ENCODE peak calls at places on chromosomes 5 and 9, in five cellular contexts. One of them, this sample, is unnamed.

GRCh38 chr5:6868170-6868569 is 154.9 kb downstream of the TENT4A start:
- DNase-seq in cardiac muscle cell: no peak
- DNase-seq in IMR-90: no peak
- DNase-seq in H1: no peak
- DNase-seq in Peyer's patch: no peak
- DNase-seq in this sample: peak

GRCh38 chr5:143682221-143682620 is 129.7 kb upstream of the HMHB1 start:
- DNase-seq in cardiac muscle cell: peak
- DNase-seq in IMR-90: peak
- DNase-seq in H1: no peak
- DNase-seq in Peyer's patch: no peak
- DNase-seq in this sample: no peak

GRCh38 chr9:71363286-71363961 is 242.0 kb upstream of the TRPM3 start:
- DNase-seq in cardiac muscle cell: no peak
- DNase-seq in IMR-90: no peak
- DNase-seq in H1: no peak
- DNase-seq in Peyer's patch: no peak
- DNase-seq in this sample: no peak

GRCh38 chr5:94199566-94199965 is 418.8 kb downstream of the KIAA0825 start:
- DNase-seq in cardiac muscle cell: no peak
- DNase-seq in IMR-90: no peak
- DNase-seq in H1: no peak
- DNase-seq in Peyer's patch: no peak
- DNase-seq in this sample: no peak

GRCh38 chr9:96136992-96137665 is 164.8 kb downstream of the HSD17B3 start:
- DNase-seq in cardiac muscle cell: no peak
- DNase-seq in IMR-90: peak
- DNase-seq in H1: no peak
- DNase-seq in Peyer's patch: peak
- DNase-seq in this sample: no peak

GRCh38 chr5:159956074-159956473 is 39.8 kb downstream of the ADRA1B start:
- DNase-seq in cardiac muscle cell: no peak
- DNase-seq in IMR-90: peak
- DNase-seq in H1: no peak
- DNase-seq in Peyer's patch: no peak
- DNase-seq in this sample: no peak

GRCh38 chr5:167998148-167998767 is 293.2 kb upstream of the WWC1 start:
- DNase-seq in cardiac muscle cell: no peak
- DNase-seq in IMR-90: peak
- DNase-seq in H1: no peak
- DNase-seq in Peyer's patch: no peak
- DNase-seq in this sample: no peak

GRCh38 chr5:38130346-38130745 is 128.0 kb upstream of the EGFLAM start:
- DNase-seq in cardiac muscle cell: no peak
- DNase-seq in IMR-90: no peak
- DNase-seq in H1: no peak
- DNase-seq in Peyer's patch: no peak
- DNase-seq in this sample: no peak

DNA sequence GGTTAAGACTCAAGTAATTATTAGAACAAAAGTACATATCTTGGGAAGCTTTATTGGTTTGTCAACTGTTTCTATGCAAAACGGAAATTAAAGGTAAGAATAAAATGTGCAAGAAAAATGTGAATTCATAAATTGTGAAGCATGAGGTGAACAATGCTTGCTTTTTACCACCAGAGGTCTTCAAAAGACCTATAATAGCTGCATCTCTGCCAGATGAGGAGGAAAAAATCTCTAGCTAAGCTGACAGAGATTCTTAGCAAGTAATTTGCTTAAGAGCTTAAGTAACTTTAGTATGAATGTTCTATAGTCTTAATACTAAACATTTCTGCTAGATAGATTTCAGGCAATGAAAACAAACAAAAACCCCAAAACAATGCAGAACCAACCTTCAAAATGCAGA is 54.1 kb downstream of the MRPS30 start:
- DNase-seq in cardiac muscle cell: peak
- DNase-seq in IMR-90: peak
- DNase-seq in H1: no peak
- DNase-seq in Peyer's patch: no peak
- DNase-seq in this sample: no peak
- TF ChIP-seq CTCF in cardiac muscle cell: no peak
- TF ChIP-seq CTCF in IMR-90: peak
- TF ChIP-seq CTCF in H1: no peak
- TF ChIP-seq CTCF in Peyer's patch: no peak
- TF ChIP-seq CTCF in this sample: peak

GRCh38 chr9:92615790-92616189 is 54.1 kb downstream of the IPPK start:
- DNase-seq in cardiac muscle cell: no peak
- DNase-seq in IMR-90: no peak
- DNase-seq in H1: no peak
- DNase-seq in Peyer's patch: no peak
- DNase-seq in this sample: peak
- TF ChIP-seq CTCF in cardiac muscle cell: no peak
- TF ChIP-seq CTCF in IMR-90: no peak
- TF ChIP-seq CTCF in H1: no peak
- TF ChIP-seq CTCF in Peyer's patch: no peak
- TF ChIP-seq CTCF in this sample: no peak

DNA sequence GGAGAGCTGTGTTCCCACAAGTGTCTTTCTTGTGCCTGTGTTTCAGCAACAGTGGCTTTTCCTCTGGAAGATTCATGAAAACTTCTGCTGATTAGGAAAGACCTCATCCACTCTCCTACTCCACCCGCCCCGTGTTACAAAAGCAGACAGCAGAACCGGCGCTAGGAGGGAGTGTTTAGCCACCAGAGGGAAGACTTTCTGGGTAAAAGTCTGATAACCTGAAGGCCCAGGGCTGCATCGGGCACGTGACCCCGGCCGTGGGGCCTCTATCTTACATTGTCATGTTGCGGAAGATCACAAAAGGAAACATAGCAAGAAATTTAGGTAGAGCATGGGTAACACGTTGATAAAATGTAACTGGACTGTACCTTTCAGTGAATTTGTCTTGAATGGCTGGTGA is 32.0 kb upstream of the DMRT2 start:
- DNase-seq in cardiac muscle cell: peak
- DNase-seq in IMR-90: no peak
- DNase-seq in H1: no peak
- DNase-seq in Peyer's patch: no peak
- DNase-seq in this sample: no peak
- TF ChIP-seq CTCF in cardiac muscle cell: peak
- TF ChIP-seq CTCF in IMR-90: peak
- TF ChIP-seq CTCF in H1: peak
- TF ChIP-seq CTCF in Peyer's patch: no peak
- TF ChIP-seq CTCF in this sample: no peak

DNA sequence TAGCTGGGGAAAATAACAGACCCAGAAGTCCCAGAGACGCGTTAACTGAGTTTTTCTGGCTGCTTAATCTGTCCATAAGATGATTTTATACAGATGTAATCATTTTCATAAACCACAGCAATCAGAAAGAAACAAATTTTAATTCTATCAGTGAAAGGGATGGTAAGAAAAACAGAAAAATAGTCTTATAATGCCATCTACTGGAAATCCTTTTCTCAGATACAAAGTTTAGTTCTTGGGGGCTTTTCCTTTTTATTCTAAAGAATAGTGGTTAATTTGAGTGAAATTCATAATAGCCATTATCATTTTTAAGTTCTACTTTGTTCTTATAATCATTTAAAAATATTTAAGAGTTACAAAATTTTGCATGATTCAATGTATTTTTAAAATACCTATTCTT is 44.4 kb downstream of the DROSHA start:
- DNase-seq in cardiac muscle cell: no peak
- DNase-seq in IMR-90: peak
- DNase-seq in H1: no peak
- DNase-seq in Peyer's patch: no peak
- DNase-seq in this sample: no peak
- TF ChIP-seq CTCF in cardiac muscle cell: no peak
- TF ChIP-seq CTCF in IMR-90: peak
- TF ChIP-seq CTCF in H1: no peak
- TF ChIP-seq CTCF in Peyer's patch: no peak
- TF ChIP-seq CTCF in this sample: peak

GRCh38 chr9:132383462-132383883 is 23.2 kb downstream of the TTF1 start:
- DNase-seq in cardiac muscle cell: no peak
- DNase-seq in IMR-90: no peak
- DNase-seq in H1: no peak
- DNase-seq in Peyer's patch: no peak
- DNase-seq in this sample: no peak
- TF ChIP-seq CTCF in cardiac muscle cell: no peak
- TF ChIP-seq CTCF in IMR-90: no peak
- TF ChIP-seq CTCF in H1: no peak
- TF ChIP-seq CTCF in Peyer's patch: no peak
- TF ChIP-seq CTCF in this sample: no peak

GRCh38 chr9:136133191-136133958 is 14.7 kb upstream of the TMEM250 start:
- DNase-seq in cardiac muscle cell: peak
- DNase-seq in IMR-90: no peak
- DNase-seq in H1: no peak
- DNase-seq in Peyer's patch: no peak
- DNase-seq in this sample: no peak
- TF ChIP-seq CTCF in cardiac muscle cell: peak
- TF ChIP-seq CTCF in IMR-90: peak
- TF ChIP-seq CTCF in H1: no peak
- TF ChIP-seq CTCF in Peyer's patch: no peak
- TF ChIP-seq CTCF in this sample: peak

DNA sequence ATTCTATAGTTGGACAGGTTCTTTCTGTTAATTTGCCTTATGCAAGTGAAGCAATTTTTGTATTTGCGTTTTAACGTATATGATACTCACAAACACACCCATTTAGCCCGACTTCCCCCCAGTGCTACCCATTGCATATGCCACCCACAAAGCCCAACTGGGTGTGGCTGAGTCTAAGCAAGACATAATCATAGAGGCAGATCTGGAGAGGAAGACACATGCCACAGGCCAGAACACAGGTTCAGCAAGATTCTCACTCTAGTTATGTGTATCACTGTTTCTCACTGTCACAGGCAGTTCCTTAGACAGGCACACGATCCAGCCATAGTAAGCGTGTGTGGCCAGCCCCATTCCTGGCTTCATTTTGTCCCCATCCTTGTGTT is 29.0 kb upstream of the PUM3 start:
- DNase-seq in cardiac muscle cell: no peak
- DNase-seq in IMR-90: no peak
- DNase-seq in H1: no peak
- DNase-seq in Peyer's patch: no peak
- DNase-seq in this sample: no peak
- TF ChIP-seq CTCF in cardiac muscle cell: no peak
- TF ChIP-seq CTCF in IMR-90: no peak
- TF ChIP-seq CTCF in H1: no peak
- TF ChIP-seq CTCF in Peyer's patch: no peak
- TF ChIP-seq CTCF in this sample: no peak